ENCODE peak calls at places on chromosomes 2 and 18, in six cellular contexts. M, Y, C, V, D and F are unnamed samples.

GRCh38 chr2:119219873-119220272 is 3.8 kb upstream of the STEAP3 start:
- DNase-seq in M (no peak), Y (no peak), C (no peak), V (no peak), D (no peak), F (no peak)

GRCh38 chr2:105329197-105329554 is 359 bp downstream of the TGFBRAP1 start:
- DNase-seq in M (no peak), Y (no peak), C (peak), V (no peak), D (no peak), F (no peak)

GRCh38 chr2:169260246-169260645 is 102.1 kb downstream of the LRP2 start:
- DNase-seq in M (peak), Y (no peak), C (no peak), V (no peak), D (peak), F (peak)

GRCh38 chr2:238450440-238450861 is 23.7 kb downstream of the ASB1 start:
- DNase-seq in M (no peak), Y (no peak), C (no peak), V (no peak), D (no peak), F (no peak)

GRCh38 chr2:109171444-109172334 is 42.7 kb downstream of the SH3RF3 start:
- DNase-seq in M (no peak), Y (no peak), C (no peak), V (peak), D (no peak), F (no peak)

GRCh38 chr2:179263015-179263414 is 1.6 kb downstream of the SESTD1 start:
- DNase-seq in M (no peak), Y (no peak), C (peak), V (peak), D (no peak), F (no peak)

GRCh38 chr18:68431111-68431921 is 283.6 kb downstream of the TMX3 start:
- DNase-seq in M (no peak), Y (no peak), C (no peak), V (no peak), D (no peak), F (no peak)

GRCh38 chr2:9234680-9235387 is 28.2 kb downstream of the ASAP2 start:
- DNase-seq in M (no peak), Y (peak), C (peak), V (peak), D (no peak), F (peak)

GRCh38 chr2:22600166-22600565 is 784.8 kb upstream of the KLHL29 start:
- DNase-seq in M (no peak), Y (no peak), C (no peak), V (no peak), D (no peak), F (no peak)

GRCh38 chr2:5666798-5667197 is 25.4 kb upstream of the SOX11 start:
- DNase-seq in M (no peak), Y (no peak), C (no peak), V (no peak), D (no peak), F (no peak)

GRCh38 chr2:115833196-115833595 is 1390.8 kb downstream of the DPP10 start:
- DNase-seq in M (no peak), Y (no peak), C (no peak), V (no peak), D (no peak), F (no peak)

GRCh38 chr2:214322662-214323061 is 88.2 kb upstream of the VWC2L start:
- DNase-seq in M (no peak), Y (no peak), C (no peak), V (no peak), D (no peak), F (no peak)

GRCh38 chr2:38233231-38233983 is 143.7 kb downstream of the ATL2 start:
- DNase-seq in M (no peak), Y (no peak), C (no peak), V (no peak), D (no peak), F (no peak)

GRCh38 chr2:19776941-19777514 is 124.8 kb downstream of the TTC32 start:
- DNase-seq in M (no peak), Y (no peak), C (no peak), V (no peak), D (no peak), F (no peak)

GRCh38 chr2:38248246-38248645 is 128.8 kb downstream of the ATL2 start:
- DNase-seq in M (no peak), Y (no peak), C (no peak), V (no peak), D (no peak), F (no peak)

GRCh38 chr2:32741575-32741974 is 113.7 kb downstream of the TTC27 start:
- DNase-seq in M (no peak), Y (no peak), C (no peak), V (no peak), D (no peak), F (no peak)

GRCh38 chr2:226446406-226447001 is 353.1 kb downstream of the IRS1 start:
- DNase-seq in M (no peak), Y (no peak), C (no peak), V (no peak), D (no peak), F (no peak)

GRCh38 chr2:98929920-98930319 is 6.1 kb downstream of the CRACDL start:
- DNase-seq in M (no peak), Y (no peak), C (no peak), V (no peak), D (no peak), F (no peak)

GRCh38 chr2:189446780-189447179 is 5.5 kb downstream of the WDR75 start:
- DNase-seq in M (no peak), Y (no peak), C (no peak), V (no peak), D (no peak), F (no peak)

GRCh38 chr2:25354116-25354515 is 12.4 kb upstream of the DNMT3A start:
- DNase-seq in M (no peak), Y (no peak), C (no peak), V (no peak), D (no peak), F (no peak)

GRCh38 chr2:114550895-114551793 is 108.7 kb downstream of the DPP10 start:
- DNase-seq in M (peak), Y (no peak), C (peak), V (no peak), D (peak), F (peak)

GRCh38 chr2:67880291-67880761 is 182.5 kb downstream of the C1D start:
- DNase-seq in M (no peak), Y (no peak), C (no peak), V (no peak), D (no peak), F (no peak)

GRCh38 chr2:85719609-85720240 is 25.6 kb downstream of the GNLY start:
- DNase-seq in M (no peak), Y (no peak), C (no peak), V (no peak), D (no peak), F (no peak)

GRCh38 chr2:88692187-88692586 is 714 bp downstream of the RPIA start:
- DNase-seq in M (peak), Y (peak), C (peak), V (no peak), D (no peak), F (peak)

GRCh38 chr2:74441111-74441689 is 537 bp downstream of the RTKN start:
- DNase-seq in M (peak), Y (no peak), C (no peak), V (no peak), D (no peak), F (no peak)

GRCh38 chr2:117984208-117984607 is 29.7 kb downstream of the CCDC93 start:
- DNase-seq in M (no peak), Y (no peak), C (no peak), V (no peak), D (no peak), F (no peak)

GRCh38 chr2:186590538-186591441 is 934 bp downstream of the ITGAV start:
- DNase-seq in M (no peak), Y (peak), C (peak), V (peak), D (no peak), F (peak)

GRCh38 chr2:119011162-119011909 is 69.3 kb downstream of the MARCO start:
- DNase-seq in M (peak), Y (peak), C (peak), V (peak), D (peak), F (peak)

GRCh38 chr2:21754164-21754788 is 630.5 kb downstream of the TDRD15 start:
- DNase-seq in M (peak), Y (no peak), C (peak), V (peak), D (no peak), F (no peak)

GRCh38 chr2:229586746-229587705 is 127.3 kb downstream of the DNER start:
- DNase-seq in M (peak), Y (peak), C (peak), V (peak), D (peak), F (peak)

GRCh38 chr18:30512872-30513271 is 529.7 kb downstream of the DSC3 start:
- DNase-seq in M (no peak), Y (no peak), C (no peak), V (no peak), D (no peak), F (no peak)

GRCh38 chr18:11747731-11748130 is 58.7 kb downstream of the GNAL start:
- DNase-seq in M (peak), Y (no peak), C (no peak), V (no peak), D (no peak), F (no peak)

GRCh38 chr2:109256921-109257320 is 127.9 kb downstream of the SH3RF3 start:
- DNase-seq in M (no peak), Y (no peak), C (no peak), V (no peak), D (no peak), F (no peak)

GRCh38 chr18:60471652-60472051 is 99.1 kb upstream of the MC4R start:
- DNase-seq in M (no peak), Y (no peak), C (no peak), V (no peak), D (no peak), F (no peak)

GRCh38 chr18:61764381-61764780 is 128.4 kb downstream of the RNF152 start:
- DNase-seq in M (no peak), Y (no peak), C (no peak), V (no peak), D (no peak), F (no peak)

GRCh38 chr2:122029945-122030344 is 274.5 kb downstream of the TSN start:
- DNase-seq in M (no peak), Y (no peak), C (no peak), V (no peak), D (no peak), F (no peak)

GRCh38 chr2:439077-439476 is 151.2 kb upstream of the ALKAL2 start:
- DNase-seq in M (no peak), Y (no peak), C (no peak), V (no peak), D (no peak), F (no peak)

GRCh38 chr2:223722226-223722625 is 115.2 kb downstream of the AP1S3 start:
- DNase-seq in M (no peak), Y (no peak), C (no peak), V (no peak), D (no peak), F (no peak)

DNA sequence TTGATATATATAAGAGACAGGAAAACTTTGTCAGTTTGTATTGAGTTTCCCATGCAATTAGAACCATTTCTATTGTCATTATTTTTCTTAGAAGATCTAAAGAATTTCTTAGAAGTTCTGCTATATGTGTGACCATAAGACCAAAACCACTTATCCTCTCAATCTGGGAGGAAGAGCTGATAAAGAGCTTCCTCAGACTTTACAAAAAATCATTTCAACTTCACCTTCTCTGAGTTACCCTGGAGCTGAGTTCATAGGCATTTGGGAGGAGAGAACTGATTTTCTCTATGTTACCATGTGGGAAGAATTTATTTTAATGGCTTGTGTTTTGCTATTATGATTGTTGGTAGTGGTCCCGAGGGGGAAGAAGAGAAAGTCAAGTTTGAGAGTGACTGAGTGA is 329.3 kb downstream of the GPD2 start:
- DNase-seq in M (no peak), Y (no peak), C (no peak), V (no peak), D (no peak), F (no peak)
- TF ChIP-seq JUN in M (no peak), Y (no peak), C (no peak), V (no peak), D (no peak), F (no peak)

DNA sequence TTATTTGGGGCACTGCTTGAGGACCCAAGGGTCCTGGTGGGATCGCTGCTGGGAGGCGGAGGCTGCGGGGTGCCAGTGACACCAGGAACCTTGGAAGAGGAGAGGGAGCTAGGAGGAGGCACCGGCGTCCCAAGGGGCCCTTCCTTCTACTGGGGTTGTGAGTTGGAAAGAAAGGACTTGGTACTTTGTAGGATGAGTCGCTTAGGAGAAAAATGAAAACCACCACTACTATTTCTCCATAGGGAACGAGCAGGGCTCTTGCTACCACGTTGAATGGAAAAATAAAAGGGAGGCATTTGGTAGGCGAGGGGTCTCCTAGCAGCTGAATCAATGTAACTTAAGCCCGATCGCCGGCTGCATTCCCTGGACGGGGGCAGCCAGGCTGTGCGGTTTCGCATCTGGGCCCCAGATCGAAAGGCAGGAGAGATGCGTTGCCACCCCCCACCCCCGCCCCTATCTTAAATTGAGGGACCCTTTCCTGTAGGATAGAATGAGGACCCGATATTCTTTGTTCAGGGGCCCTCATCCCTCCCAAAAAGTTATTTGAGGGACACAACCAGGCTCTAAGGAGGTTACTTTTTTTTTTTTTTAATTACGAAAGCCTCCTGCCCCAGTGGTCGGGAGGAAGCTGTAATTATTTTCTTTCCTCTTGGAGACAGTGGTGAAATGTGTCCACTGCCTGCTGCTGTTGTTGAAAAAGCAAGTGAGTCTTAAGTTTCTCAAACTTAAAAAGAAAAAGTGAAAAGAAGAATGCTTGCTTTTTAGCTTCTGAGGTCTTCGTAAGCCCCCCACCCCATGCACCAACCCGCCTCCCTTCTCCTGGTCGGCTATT is 1.3 kb downstream of the IGFBP2 start:
- DNase-seq in M (no peak), Y (no peak), C (no peak), V (peak), D (no peak), F (no peak)
- TF ChIP-seq JUN in M (no peak), Y (no peak), C (no peak), V (no peak), D (no peak), F (no peak)

DNA sequence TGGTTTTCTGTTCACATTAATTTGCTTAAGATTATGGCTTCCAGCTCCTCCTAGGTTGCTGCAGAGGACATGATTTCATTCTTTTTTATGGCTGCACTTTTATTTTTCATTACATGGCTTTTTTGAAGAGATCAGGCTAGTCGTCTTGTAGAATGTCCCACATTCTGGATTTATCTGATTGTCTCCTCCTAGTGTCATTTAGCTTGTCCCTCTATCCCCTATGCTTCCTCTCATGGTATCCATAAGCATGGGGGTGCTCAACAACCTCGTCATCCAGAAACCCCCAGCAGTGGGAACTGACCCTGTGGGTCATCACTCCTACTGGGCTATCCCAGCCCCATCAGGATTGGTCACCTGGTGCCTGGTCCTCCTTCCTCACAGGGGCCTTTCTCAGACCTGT is 49.6 kb downstream of the SERTAD2 start:
- DNase-seq in M (no peak), Y (no peak), C (no peak), V (no peak), D (no peak), F (no peak)
- TF ChIP-seq JUN in M (no peak), Y (no peak), C (no peak), V (no peak), D (no peak), F (no peak)

DNA sequence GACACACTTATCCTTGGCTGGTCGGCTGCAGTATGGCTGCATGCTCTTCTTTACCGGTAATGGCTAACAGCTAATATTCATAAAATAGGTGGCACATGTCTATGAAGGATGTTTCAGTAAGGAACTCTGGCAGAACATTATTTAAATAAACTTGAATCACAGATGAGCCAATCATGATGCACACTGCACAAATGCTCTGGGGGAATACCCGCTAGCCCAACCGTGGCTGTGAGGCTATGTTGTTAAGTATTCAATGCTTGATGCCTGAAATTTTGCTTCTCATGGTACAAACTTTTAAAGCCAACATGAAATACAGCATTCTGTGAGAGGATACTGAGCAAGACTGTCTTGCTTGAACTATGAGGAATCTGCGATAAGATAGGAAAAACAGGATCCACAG is 505.8 kb downstream of the ZEB2 start:
- DNase-seq in M (no peak), Y (no peak), C (no peak), V (no peak), D (no peak), F (no peak)
- TF ChIP-seq JUN in M (no peak), Y (no peak), C (no peak), V (no peak), D (no peak), F (no peak)

GRCh38 chr2:113391073-113391472 is 46.4 kb upstream of the ZNG1B start:
- DNase-seq in M (no peak), Y (no peak), C (no peak), V (no peak), D (no peak), F (no peak)

GRCh38 chr2:113390133-113390849 is 47.2 kb upstream of the ZNG1B start:
- DNase-seq in M (peak), Y (peak), C (peak), V (peak), D (peak), F (peak)
- TF ChIP-seq JUN in M (no peak), Y (no peak), C (no peak), V (no peak), D (no peak), F (no peak)

GRCh38 chr2:96951125-96951654 is 35.2 kb downstream of the FAM178B start:
- DNase-seq in M (peak), Y (peak), C (peak), V (peak), D (peak), F (peak)
- TF ChIP-seq JUN in M (no peak), Y (no peak), C (no peak), V (no peak), D (no peak), F (no peak)

GRCh38 chr18:23935804-23936203 is 78.8 kb upstream of the TTC39C start:
- DNase-seq in M (no peak), Y (no peak), C (no peak), V (no peak), D (no peak), F (no peak)
- TF ChIP-seq JUN in M (no peak), Y (no peak), C (no peak), V (no peak), D (no peak), F (no peak)